ENCODE peak calls at places on chromosomes 11 and 22, in six cellular contexts. Q, K, N, M, W and D are unnamed samples.

GRCh38 chr11:118663381-118663780 is 16.1 kb downstream of the TREH start:
- DNase-seq in Q (no peak), K (no peak), N (no peak), M (no peak), W (no peak), D (no peak)

GRCh38 chr11:7571640-7572000 is 57.8 kb downstream of the PPFIBP2 start:
- DNase-seq in Q (peak), K (no peak), N (peak), M (no peak), W (peak), D (peak)

GRCh38 chr11:1953489-1954284 is 6.6 kb downstream of the MRPL23 start:
- DNase-seq in Q (no peak), K (no peak), N (peak), M (no peak), W (no peak), D (no peak)

GRCh38 chr11:47143322-47143721 is 33.4 kb downstream of the ARFGAP2 start:
- DNase-seq in Q (no peak), K (no peak), N (no peak), M (no peak), W (no peak), D (no peak)

GRCh38 chr22:35308480-35308945 is 8.8 kb downstream of the TOM1 start:
- DNase-seq in Q (no peak), K (no peak), N (peak), M (no peak), W (no peak), D (no peak)

GRCh38 chr11:86952221-86952875 is 2.8 kb downstream of the FZD4 start:
- DNase-seq in Q (no peak), K (no peak), N (no peak), M (no peak), W (no peak), D (no peak)

GRCh38 chr11:17603056-17603825 is 56.2 kb downstream of the OTOG start:
- DNase-seq in Q (peak), K (no peak), N (no peak), M (no peak), W (no peak), D (no peak)

GRCh38 chr11:3786781-3787428 is 10.4 kb downstream of the NUP98 start:
- DNase-seq in Q (no peak), K (no peak), N (no peak), M (no peak), W (no peak), D (no peak)

GRCh38 chr22:43811777-43812148 is 342 bp downstream of the EFCAB6 start:
- DNase-seq in Q (no peak), K (no peak), N (no peak), M (no peak), W (peak), D (no peak)

GRCh38 chr11:92758216-92758615 is 211.2 kb upstream of the MTNR1B start:
- DNase-seq in Q (no peak), K (no peak), N (no peak), M (no peak), W (no peak), D (no peak)

GRCh38 chr22:20563464-20563906 is 56.1 kb downstream of the MED15 start:
- DNase-seq in Q (no peak), K (no peak), N (no peak), M (no peak), W (no peak), D (no peak)

GRCh38 chr11:57476223-57476882 is 16.0 kb downstream of the RTN4RL2 start:
- DNase-seq in Q (peak), K (no peak), N (peak), M (no peak), W (peak), D (no peak)

GRCh38 chr11:104609297-104609696 is 289.0 kb downstream of the CASP12 start:
- DNase-seq in Q (no peak), K (peak), N (no peak), M (no peak), W (peak), D (peak)

GRCh38 chr22:21964234-21964633 is 11.6 kb upstream of the PPM1F start:
- DNase-seq in Q (no peak), K (no peak), N (no peak), M (no peak), W (no peak), D (no peak)

GRCh38 chr11:75151346-75152047 is 590 bp downstream of the SLCO2B1 start:
- DNase-seq in Q (no peak), K (no peak), N (no peak), M (no peak), W (peak), D (no peak)